ENCODE peak calls at places on chromosomes 6 and 20, in five cellular contexts. C is stimulated activated CD4-positive, alpha-beta T cell treated with anti-CD3 and anti-CD28 coated beads, Interleukin-15, amount 100 ng/mL, for 1 hour; J is neural crest cell; F is NCI-H748 treated with DMSO at 0.1 percent for 48 hours; U is mesenchymal stem cell. S is an unnamed sample.

GRCh38 chr6:82178084-82178758 is 69.3 kb downstream of the IBTK start:
- DNase-seq in C (no peak), J (no peak), F (peak; percentile 51), U (peak; percentile 48), S (no peak)

GRCh38 chr6:125154184-125155135 is 887 bp downstream of the TPD52L1 start:
- DNase-seq in C (peak; percentile 0), J (peak; percentile 23), F (no peak), U (peak; percentile 32), S (no peak)

GRCh38 chr6:12203001-12203400 is 87.2 kb upstream of the EDN1 start:
- DNase-seq in C (no peak), J (no peak), F (no peak), U (peak; percentile 29), S (no peak)

GRCh38 chr20:11556410-11556809 is 361.3 kb upstream of the BTBD3 start:
- DNase-seq in C (no peak), J (no peak), F (no peak), U (no peak), S (no peak)

GRCh38 chr6:62283828-62284411 is 2.1 kb downstream of the KHDRBS2 start:
- DNase-seq in C (no peak), J (peak; percentile 28), F (peak; percentile 86), U (peak; percentile 43), S (no peak)

GRCh38 chr20:45501600-45501999 is 13.8 kb downstream of the SPINT3 start:
- DNase-seq in C (no peak), J (no peak), F (no peak), U (no peak), S (no peak)

GRCh38 chr20:64024141-64024990 is 11.6 kb upstream of the C20orf204 start:
- DNase-seq in C (no peak), J (no peak), F (no peak), U (no peak), S (no peak)

GRCh38 chr6:141472550-141472949 is 660.2 kb upstream of the GJE1 start:
- DNase-seq in C (no peak), J (no peak), F (no peak), U (no peak), S (no peak)

GRCh38 chr20:51938557-51939324 is 136.4 kb upstream of the SALL4 start:
- DNase-seq in C (no peak), J (no peak), F (no peak), U (no peak), S (no peak)

GRCh38 chr6:35317483-35318199 is 20.0 kb downstream of the DEF6 start:
- DNase-seq in C (no peak), J (peak; percentile 30), F (peak; percentile 55), U (no peak), S (no peak)

GRCh38 chr6:122887941-122888340 is 98.9 kb downstream of the SMPDL3A start:
- DNase-seq in C (no peak), J (no peak), F (no peak), U (no peak), S (no peak)

GRCh38 chr6:26273673-26274595 is 91.1 kb upstream of the BTN3A2 start:
- DNase-seq in C (no peak), J (no peak), F (peak; percentile 60), U (peak; percentile 31), S (no peak)

S was measured in activated naive CD4-positive, alpha-beta T cell.